ENCODE peak calls at places on chromosomes 3 and 15, in six cellular contexts. X is natural killer cell treated with Interleukin-12 subunit alpha and Interleukin-12 subunit beta and Interleukin-15 and Interleukin-18, amount 100 ng/mL, for 72 hours; T is activated B cell treated with CpG ODN at 0.5 μM for 24 hours; S is upper lobe of right lung; Q is stimulated activated effector memory CD8-positive, alpha-beta T cell treated with anti-CD3 and anti-CD28 coated beads, Interleukin-12 subunit alpha, Interleukin-12 subunit beta, amount 100 ng/mL, for 72 hours; Z is IMR-90. M is an unnamed sample.

GRCh38 chr3:179068779-179069530 is 2.7 kb downstream of the ZMAT3 start:
- ATAC-seq in X (no peak), T (no peak), S (no peak), Q (no peak), Z (no peak), M (no peak)

GRCh38 chr3:40186508-40186907 is 123.0 kb upstream of the EIF1B start:
- ATAC-seq in X (no peak), T (no peak), S (no peak), Q (no peak), Z (no peak), M (no peak)

GRCh38 chr15:56187665-56188064 is 56.0 kb downstream of the RFX7 start:
- ATAC-seq in X (no peak), T (no peak), S (no peak), Q (no peak), Z (no peak), M (no peak)

GRCh38 chr3:147447224-147447623 is 38.1 kb downstream of the ZIC1 start:
- ATAC-seq in X (no peak), T (no peak), S (no peak), Q (no peak), Z (no peak), M (no peak)

GRCh38 chr3:167626490-167626889 is 27.3 kb downstream of the WDR49 start:
- ATAC-seq in X (no peak), T (no peak), S (no peak), Q (peak; percentile 31), Z (no peak), M (no peak)

GRCh38 chr3:42653303-42653559 is 266 bp upstream of the ZBTB47 start:
- ATAC-seq in X (no peak), T (no peak), S (peak; percentile 0), Q (no peak), Z (peak; percentile 2), M (no peak)

GRCh38 chr15:48671381-48672022 is 26.0 kb upstream of the FBN1 start:
- ATAC-seq in X (no peak), T (no peak), S (no peak), Q (peak; percentile 44), Z (peak; percentile 76), M (no peak)

GRCh38 chr15:40985541-40986330 is 32.5 kb downstream of the CHAC1 start:
- ATAC-seq in X (no peak), T (no peak), S (no peak), Q (no peak), Z (peak; percentile 55), M (no peak)

GRCh38 chr3:24161841-24162240 is 216.8 kb downstream of the NR1D2 start:
- ATAC-seq in X (no peak), T (no peak), S (no peak), Q (no peak), Z (peak; percentile 75), M (no peak)

GRCh38 chr3:113546414-113546893 is 14.1 kb downstream of the SIDT1 start:
- ATAC-seq in X (no peak), T (peak; percentile 34), S (no peak), Q (no peak), Z (no peak), M (peak; percentile 42)

GRCh38 chr3:72062017-72062416 is 277.1 kb upstream of the PROK2 start:
- ATAC-seq in X (no peak), T (no peak), S (no peak), Q (no peak), Z (no peak), M (no peak)

M was measured in activated T-helper 17 cell treated with anti-CD3 and anti-CD28 coated beads, Interleukin-2, amount 50 U/mL, for 72 hours.